ENCODE peak calls at places on chromosomes 11 and 22, in five cellular contexts. Y, B, A, I and K are unnamed samples. For H3K4me1 and H3K36me3, the result is how much of the 10 kb centered on the place peaks cover.

GRCh38 chr11:22192289-22192641 is 620 bp upstream of the ANO5 start:
- DNase-seq in Y (no peak), B (no peak), A (peak), I (no peak), K (no peak)

GRCh38 chr11:112225753-112226061 is 521 bp upstream of the PTS start:
- DNase-seq in Y (peak), B (peak), A (no peak), I (no peak), K (no peak)

GRCh38 chr22:36442506-36443197 is 38.8 kb downstream of the TXN2 start:
- DNase-seq in Y (no peak), B (no peak), A (no peak), I (no peak), K (no peak)

GRCh38 chr11:36398261-36398953 is 102.3 kb downstream of the PRR5L start:
- DNase-seq in Y (no peak), B (no peak), A (no peak), I (no peak), K (no peak)

GRCh38 chr22:40022536-40023225 is 27.9 kb downstream of the FAM83F start:
- DNase-seq in Y (no peak), B (no peak), A (no peak), I (no peak), K (no peak)

GRCh38 chr22:46638601-46639431 is 18.6 kb downstream of the GRAMD4 start:
- DNase-seq in Y (no peak), B (no peak), A (no peak), I (peak), K (no peak)

GRCh38 chr11:124970925-124971324 is 16.9 kb downstream of the CCDC15 start:
- DNase-seq in Y (no peak), B (no peak), A (peak), I (no peak), K (no peak)

GRCh38 chr11:128057786-128058395 is 529.5 kb downstream of the ETS1 start:
- DNase-seq in Y (no peak), B (no peak), A (no peak), I (no peak), K (no peak)

GRCh38 chr11:133946018-133946417 is 10.8 kb downstream of the IGSF9B start:
- DNase-seq in Y (no peak), B (no peak), A (no peak), I (no peak), K (no peak)

GRCh38 chr11:15769203-15769602 is 587.1 kb downstream of the SOX6 start:
- DNase-seq in Y (no peak), B (no peak), A (no peak), I (peak), K (no peak)

GRCh38 chr11:71936825-71937224 is 8.0 kb downstream of the RNF121 start:
- DNase-seq in Y (no peak), B (no peak), A (no peak), I (no peak), K (no peak)

GRCh38 chr11:117221775-117222517 is 9.9 kb downstream of the PCSK7 start:
- DNase-seq in Y (peak), B (no peak), A (peak), I (no peak), K (no peak)

GRCh38 chr11:33606762-33607161 is 93.9 kb downstream of the C11orf91 start:
- DNase-seq in Y (no peak), B (no peak), A (no peak), I (no peak), K (no peak)

GRCh38 chr11:43497144-43497543 is 138.4 kb downstream of the TTC17 start:
- DNase-seq in Y (no peak), B (no peak), A (no peak), I (no peak), K (no peak)

GRCh38 chr11:61037694-61038093 is 64.6 kb upstream of the CD5 start:
- DNase-seq in Y (no peak), B (no peak), A (no peak), I (no peak), K (no peak)

GRCh38 chr22:28792491-28793383 is 7.6 kb downstream of the XBP1 start:
- DNase-seq in Y (no peak), B (no peak), A (no peak), I (peak), K (no peak)

GRCh38 chr11:126202646-126203359 is 8.6 kb downstream of the RPUSD4 start:
- DNase-seq in Y (no peak), B (no peak), A (no peak), I (no peak), K (no peak)

GRCh38 chr11:45204761-45205160 is 58.3 kb downstream of the PRDM11 start:
- DNase-seq in Y (no peak), B (no peak), A (peak), I (no peak), K (no peak)

GRCh38 chr11:107810875-107811274 is 47.7 kb downstream of the SLC35F2 start:
- DNase-seq in Y (no peak), B (no peak), A (no peak), I (no peak), K (no peak)

GRCh38 chr22:40345271-40345670 is 1.0 kb upstream of the ADSL start:
- DNase-seq in Y (no peak), B (no peak), A (no peak), I (no peak), K (no peak)

GRCh38 chr22:22047776-22048175 is 65.2 kb upstream of the TOP3B start:
- DNase-seq in Y (no peak), B (no peak), A (no peak), I (no peak), K (no peak)

GRCh38 chr22:46632646-46633249 is 12.6 kb downstream of the GRAMD4 start:
- DNase-seq in Y (no peak), B (no peak), A (no peak), I (peak), K (no peak)

GRCh38 chr11:12248330-12248729 is 129.0 kb upstream of the PARVA start:
- DNase-seq in Y (peak), B (no peak), A (no peak), I (peak), K (peak)

GRCh38 chr22:22937894-22938480 is 50.4 kb downstream of the IGLL5 start:
- DNase-seq in Y (no peak), B (no peak), A (no peak), I (no peak), K (no peak)

GRCh38 chr11:66012946-66013761 is 1.3 kb downstream of the CST6 start:
- DNase-seq in Y (no peak), B (no peak), A (peak), I (peak), K (no peak)

DNA sequence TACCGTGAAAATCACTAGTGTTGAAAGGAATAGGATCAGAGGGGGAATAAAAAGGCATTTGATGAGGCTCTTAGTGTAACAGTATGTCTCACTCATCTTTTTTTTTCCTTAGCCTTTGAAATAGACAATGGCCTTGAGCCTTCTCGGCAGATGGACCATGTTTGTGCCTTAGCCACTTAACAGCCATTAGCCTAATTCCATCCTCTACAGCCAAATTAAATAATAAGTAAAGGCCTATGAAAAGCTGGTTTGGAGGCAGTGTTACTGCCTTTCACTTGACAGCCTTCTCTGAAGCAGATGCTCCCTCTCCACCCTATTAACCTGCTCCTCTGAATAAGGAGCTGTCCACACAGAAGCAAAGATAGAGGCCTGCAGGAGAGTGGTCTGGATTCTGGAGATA is 580.7 kb downstream of the NTM start:
- DNase-seq in Y (no peak), B (no peak), A (no peak), I (no peak), K (no peak)
- H3K4me1 ChIP-seq in Y (under half), B (under half), A (under half), I (under half), K (under half)

DNA sequence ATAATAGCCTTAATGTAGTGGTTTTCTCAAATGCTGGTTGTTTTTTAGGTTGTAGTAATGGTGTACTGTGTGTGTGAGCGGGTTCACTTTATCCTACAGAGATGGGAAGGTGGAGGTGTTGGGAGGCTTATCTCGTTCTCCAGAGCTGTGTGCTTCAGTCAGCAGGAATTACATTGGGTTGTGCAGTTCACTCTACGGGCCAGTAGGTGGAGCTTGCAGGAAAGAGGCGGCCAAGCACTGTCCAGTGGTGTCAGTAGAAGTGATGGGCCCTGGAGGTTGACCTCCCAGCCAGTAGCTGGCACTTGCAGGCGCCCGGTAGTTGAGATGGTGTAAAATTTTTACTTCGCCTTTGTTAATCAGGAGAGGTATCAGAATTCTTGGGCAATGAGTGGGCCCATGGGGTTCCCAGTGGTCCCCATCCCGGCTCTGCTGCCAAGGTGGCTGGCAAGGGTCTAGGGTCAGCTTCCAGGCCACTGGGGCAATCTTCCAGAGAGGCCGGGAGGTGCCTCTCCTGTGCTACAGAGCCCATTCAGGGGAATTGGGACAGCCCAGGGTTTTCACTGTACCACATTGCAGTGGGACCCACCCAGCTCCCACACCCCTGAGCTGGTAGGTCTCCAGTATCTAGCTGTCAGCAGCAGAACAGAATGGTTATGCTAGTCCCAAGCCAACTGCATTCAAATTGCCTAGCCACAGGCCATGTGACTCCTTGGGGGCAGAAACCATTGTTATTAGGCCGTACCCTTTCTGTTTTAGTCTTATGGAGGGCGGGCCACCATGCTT is 43.8 kb downstream of the BIRC2 start:
- DNase-seq in Y (peak), B (peak), A (peak), I (peak), K (peak)
- H3K36me3 ChIP-seq in Y (half or more), B (under half), A (under half), I (under half), K (under half)

GRCh38 chr11:86741489-86742435 is 58.6 kb upstream of the PRSS23 start:
- DNase-seq in Y (no peak), B (no peak), A (no peak), I (no peak), K (no peak)

GRCh38 chr11:86740628-86741488 is 59.5 kb upstream of the PRSS23 start:
- DNase-seq in Y (peak), B (peak), A (peak), I (no peak), K (peak)

GRCh38 chr11:86742436-86742805 is 57.9 kb upstream of the PRSS23 start:
- DNase-seq in Y (no peak), B (no peak), A (no peak), I (no peak), K (no peak)

GRCh38 chr11:86745571-86745970 is 54.8 kb upstream of the PRSS23 start:
- DNase-seq in Y (no peak), B (no peak), A (no peak), I (no peak), K (no peak)

DNA sequence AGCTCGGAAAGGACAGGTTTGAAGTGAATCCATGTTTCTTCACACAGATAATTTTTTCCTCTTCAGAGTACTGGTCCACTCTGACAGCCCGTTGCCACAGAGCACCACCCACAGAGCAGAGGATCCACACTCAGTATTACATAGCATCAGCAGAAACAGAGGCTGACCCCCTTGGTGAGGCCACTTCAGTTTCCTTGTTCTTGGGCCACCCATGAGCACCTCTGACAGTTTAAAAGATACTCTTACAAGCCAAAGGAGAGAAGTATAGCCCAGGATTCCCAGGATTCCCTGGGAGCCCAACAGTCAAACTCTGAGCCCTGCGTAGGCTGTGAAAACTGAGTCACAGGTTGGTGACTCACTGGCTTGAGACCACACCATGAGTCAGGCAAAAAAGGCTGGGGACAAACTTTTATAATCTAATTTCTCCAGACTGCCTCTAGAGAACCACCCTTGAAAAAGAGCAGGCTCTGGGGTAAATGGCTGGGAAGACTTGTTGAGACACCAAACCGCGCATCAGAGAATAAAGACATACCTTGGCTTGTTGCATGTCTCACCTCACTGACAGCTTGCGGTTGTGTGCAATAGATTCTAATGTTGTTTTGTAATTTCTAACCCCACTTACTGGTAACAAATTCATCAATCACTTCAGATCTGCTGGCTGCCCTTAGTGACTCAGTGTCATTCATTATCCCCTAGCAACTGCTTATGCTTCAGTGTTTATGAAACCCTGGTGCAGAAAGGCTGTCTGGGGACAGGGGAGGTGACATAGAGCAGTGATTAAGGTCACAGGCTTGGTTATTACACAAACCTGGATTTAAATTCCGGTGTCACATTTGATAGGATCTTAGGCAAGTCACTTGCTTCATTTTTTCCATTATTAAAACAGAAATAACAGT is 56.9 kb upstream of the PRSS23 start:
- DNase-seq in Y (peak), B (peak), A (peak), I (no peak), K (peak)
- H3K4me1 ChIP-seq in Y (under half), B (under half), A (under half), I (under half), K (under half)

GRCh38 chr11:27207025-27207650 is 155.9 kb downstream of the CCDC34 start:
- DNase-seq in Y (no peak), B (no peak), A (no peak), I (no peak), K (no peak)
- H3K36me3 ChIP-seq in Y (under half), B (under half), A (under half), I (under half), K (under half)